ENCODE peak calls at places on chromosomes 7 and 10, in eight cellular contexts. One of them, this sample, is unnamed.
A peak's percentile ranks its signal among the peaks of the same experiment; 100 is the strongest.

GRCh38 chr7:72187179-72187578 is 225.0 kb downstream of the CALN1 start:
- DNase-seq in stomach: no peak
- DNase-seq in suprapubic skin: no peak
- DNase-seq in transverse colon: no peak
- DNase-seq in IMR-90: no peak
- DNase-seq in Peyer's patch: no peak
- DNase-seq in testis: no peak
- DNase-seq in gastrocnemius medialis: no peak
- DNase-seq in this sample: peak; percentile 87

GRCh38 chr10:97197030-97197500 is 11.3 kb upstream of the SLIT1 start:
- DNase-seq in stomach: no peak
- DNase-seq in suprapubic skin: no peak
- DNase-seq in transverse colon: no peak
- DNase-seq in IMR-90: no peak
- DNase-seq in Peyer's patch: no peak
- DNase-seq in testis: peak; percentile 67
- DNase-seq in gastrocnemius medialis: no peak
- DNase-seq in this sample: no peak

GRCh38 chr10:43667736-43668371 is 19.2 kb upstream of the ZNF32 start:
- DNase-seq in stomach: no peak
- DNase-seq in suprapubic skin: no peak
- DNase-seq in transverse colon: no peak
- DNase-seq in IMR-90: no peak
- DNase-seq in Peyer's patch: no peak
- DNase-seq in testis: no peak
- DNase-seq in gastrocnemius medialis: no peak
- DNase-seq in this sample: no peak

GRCh38 chr10:7424315-7424714 is 13.5 kb upstream of the SFMBT2 start:
- DNase-seq in stomach: no peak
- DNase-seq in suprapubic skin: no peak
- DNase-seq in transverse colon: peak; percentile 19
- DNase-seq in IMR-90: no peak
- DNase-seq in Peyer's patch: peak; percentile 34
- DNase-seq in testis: no peak
- DNase-seq in gastrocnemius medialis: no peak
- DNase-seq in this sample: no peak

GRCh38 chr7:148921189-148921588 is 37.1 kb upstream of the EZH2 start:
- DNase-seq in stomach: no peak
- DNase-seq in suprapubic skin: peak; percentile 16
- DNase-seq in transverse colon: no peak
- DNase-seq in IMR-90: no peak
- DNase-seq in Peyer's patch: no peak
- DNase-seq in testis: no peak
- DNase-seq in gastrocnemius medialis: no peak
- DNase-seq in this sample: no peak

GRCh38 chr7:116999316-116999715 is 46.0 kb downstream of the ST7 start:
- DNase-seq in stomach: no peak
- DNase-seq in suprapubic skin: no peak
- DNase-seq in transverse colon: no peak
- DNase-seq in IMR-90: peak; percentile 71
- DNase-seq in Peyer's patch: no peak
- DNase-seq in testis: no peak
- DNase-seq in gastrocnemius medialis: no peak
- DNase-seq in this sample: no peak

GRCh38 chr7:723541-723940 is 3.0 kb upstream of the DNAAF5 start:
- DNase-seq in stomach: no peak
- DNase-seq in suprapubic skin: no peak
- DNase-seq in transverse colon: no peak
- DNase-seq in IMR-90: no peak
- DNase-seq in Peyer's patch: no peak
- DNase-seq in testis: no peak
- DNase-seq in gastrocnemius medialis: no peak
- DNase-seq in this sample: no peak

GRCh38 chr7:76397409-76398183 is 11.9 kb downstream of the SSC4D start:
- DNase-seq in stomach: peak; percentile 83
- DNase-seq in suprapubic skin: peak; percentile 89
- DNase-seq in transverse colon: peak; percentile 89
- DNase-seq in IMR-90: peak; percentile 31
- DNase-seq in Peyer's patch: peak; percentile 80
- DNase-seq in testis: peak; percentile 85
- DNase-seq in gastrocnemius medialis: peak; percentile 70
- DNase-seq in this sample: no peak

GRCh38 chr7:32957326-32958045 is at the start of gene FKBP9:
- DNase-seq in stomach: peak; percentile 93
- DNase-seq in suprapubic skin: peak; percentile 87
- DNase-seq in transverse colon: peak; percentile 94
- DNase-seq in IMR-90: peak; percentile 79
- DNase-seq in Peyer's patch: peak; percentile 33
- DNase-seq in testis: peak; percentile 86
- DNase-seq in gastrocnemius medialis: peak; percentile 68
- DNase-seq in this sample: peak; percentile 95

DNA sequence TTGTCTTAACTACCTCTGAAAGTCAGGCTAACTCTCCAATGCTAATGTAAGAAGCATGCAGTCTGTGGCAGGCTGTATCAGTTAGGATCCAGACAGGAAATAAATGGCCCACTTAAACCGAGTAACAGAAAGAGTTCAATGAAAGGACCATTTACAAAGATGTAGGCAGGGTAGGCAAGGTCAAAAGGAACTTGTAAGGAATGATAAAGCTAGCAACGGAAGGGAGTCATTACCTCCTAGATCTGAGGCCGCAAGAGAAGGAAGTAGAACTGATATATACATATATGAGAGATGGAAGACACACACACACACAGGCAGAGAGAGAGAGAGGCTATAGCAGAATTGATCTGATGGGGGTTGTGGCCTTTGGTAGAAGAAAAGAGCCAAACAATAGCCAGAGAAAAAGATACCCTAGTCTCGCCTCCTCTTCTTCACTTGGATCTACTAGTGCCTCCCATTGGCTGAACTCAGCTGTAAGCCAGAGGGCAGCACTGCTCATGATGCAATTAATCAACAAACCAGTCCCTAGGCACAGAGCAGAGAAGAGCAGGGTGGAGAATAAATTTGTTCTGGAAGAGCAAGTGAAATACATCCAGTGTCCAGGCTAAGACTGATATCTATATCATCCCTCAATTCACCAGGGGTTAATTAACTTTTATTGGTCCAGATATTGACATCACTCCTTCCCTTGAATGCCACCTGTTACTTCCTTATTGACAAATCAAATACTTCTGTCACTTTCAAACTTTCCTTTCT is 91.2 kb downstream of the LSMEM1 start:
- DNase-seq in stomach: no peak
- DNase-seq in suprapubic skin: no peak
- DNase-seq in transverse colon: peak; percentile 27
- DNase-seq in IMR-90: no peak
- DNase-seq in Peyer's patch: no peak
- DNase-seq in testis: peak; percentile 58
- DNase-seq in gastrocnemius medialis: no peak
- DNase-seq in this sample: no peak
- H3K4me3 ChIP-seq in stomach: no peak overlapping the region
- H3K4me3 ChIP-seq in suprapubic skin: no peak overlapping the region
- H3K4me3 ChIP-seq in transverse colon: no peak overlapping the region
- H3K4me3 ChIP-seq in IMR-90: no peak overlapping the region
- H3K4me3 ChIP-seq in Peyer's patch: no peak overlapping the region
- H3K4me3 ChIP-seq in testis: no peak overlapping the region
- H3K4me3 ChIP-seq in gastrocnemius medialis: no peak overlapping the region
- H3K4me3 ChIP-seq in this sample: no peak overlapping the region

GRCh38 chr7:25964483-25964961 is 187.5 kb upstream of the NFE2L3 start:
- DNase-seq in stomach: peak; percentile 59
- DNase-seq in suprapubic skin: no peak
- DNase-seq in transverse colon: peak; percentile 51
- DNase-seq in IMR-90: no peak
- DNase-seq in Peyer's patch: no peak
- DNase-seq in testis: no peak
- DNase-seq in gastrocnemius medialis: no peak
- DNase-seq in this sample: no peak
- TF ChIP-seq POLR2A in stomach: no peak
- TF ChIP-seq POLR2A in suprapubic skin: no peak
- TF ChIP-seq POLR2A in transverse colon: no peak
- TF ChIP-seq POLR2A in IMR-90: no peak
- TF ChIP-seq POLR2A in Peyer's patch: no peak
- TF ChIP-seq POLR2A in testis: no peak
- TF ChIP-seq POLR2A in gastrocnemius medialis: no peak
- TF ChIP-seq POLR2A in this sample: no peak

GRCh38 chr10:51301644-51302043 is 227.4 kb downstream of the PRKG1 start:
- DNase-seq in stomach: no peak
- DNase-seq in suprapubic skin: no peak
- DNase-seq in transverse colon: no peak
- DNase-seq in IMR-90: peak; percentile 83
- DNase-seq in Peyer's patch: no peak
- DNase-seq in testis: no peak
- DNase-seq in gastrocnemius medialis: peak; percentile 14
- DNase-seq in this sample: no peak
- H3K27ac ChIP-seq in stomach: peak overlapping the region; percentile 46
- H3K27ac ChIP-seq in suprapubic skin: peak overlapping the region; percentile 69
- H3K27ac ChIP-seq in transverse colon: peak overlapping the region; percentile 41
- H3K27ac ChIP-seq in IMR-90: no peak overlapping the region
- H3K27ac ChIP-seq in Peyer's patch: peak overlapping the region; percentile 47
- H3K27ac ChIP-seq in testis: peak overlapping the region; percentile 36
- H3K27ac ChIP-seq in gastrocnemius medialis: peak overlapping the region; percentile 39
- H3K27ac ChIP-seq in this sample: peak overlapping the region; percentile 72

DNA sequence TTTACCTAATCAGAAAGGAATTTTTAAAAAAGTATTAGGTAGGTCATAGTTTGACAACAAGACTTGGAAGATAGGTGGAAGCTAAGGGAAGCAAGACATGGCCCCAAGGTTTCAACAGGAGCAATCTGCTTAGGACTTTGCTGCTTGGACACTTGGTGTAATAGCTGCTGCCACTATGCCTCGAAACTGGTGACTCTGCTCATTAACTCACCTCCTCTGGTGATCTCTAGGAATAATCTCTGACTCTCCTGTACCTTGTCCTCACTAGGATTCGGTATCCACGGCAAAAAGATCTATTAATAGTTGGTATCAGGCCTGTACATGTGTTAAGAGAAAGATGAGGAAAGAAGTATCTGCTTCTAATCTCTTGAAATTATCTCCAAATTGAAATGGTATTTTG is 53.1 kb downstream of the PTEN start:
- DNase-seq in stomach: no peak
- DNase-seq in suprapubic skin: no peak
- DNase-seq in transverse colon: no peak
- DNase-seq in IMR-90: no peak
- DNase-seq in Peyer's patch: no peak
- DNase-seq in testis: no peak
- DNase-seq in gastrocnemius medialis: no peak
- DNase-seq in this sample: no peak
- H3K4me3 ChIP-seq in stomach: no peak overlapping the region
- H3K4me3 ChIP-seq in suprapubic skin: no peak overlapping the region
- H3K4me3 ChIP-seq in transverse colon: no peak overlapping the region
- H3K4me3 ChIP-seq in IMR-90: no peak overlapping the region
- H3K4me3 ChIP-seq in Peyer's patch: no peak overlapping the region
- H3K4me3 ChIP-seq in testis: no peak overlapping the region
- H3K4me3 ChIP-seq in gastrocnemius medialis: no peak overlapping the region
- H3K4me3 ChIP-seq in this sample: no peak overlapping the region

DNA sequence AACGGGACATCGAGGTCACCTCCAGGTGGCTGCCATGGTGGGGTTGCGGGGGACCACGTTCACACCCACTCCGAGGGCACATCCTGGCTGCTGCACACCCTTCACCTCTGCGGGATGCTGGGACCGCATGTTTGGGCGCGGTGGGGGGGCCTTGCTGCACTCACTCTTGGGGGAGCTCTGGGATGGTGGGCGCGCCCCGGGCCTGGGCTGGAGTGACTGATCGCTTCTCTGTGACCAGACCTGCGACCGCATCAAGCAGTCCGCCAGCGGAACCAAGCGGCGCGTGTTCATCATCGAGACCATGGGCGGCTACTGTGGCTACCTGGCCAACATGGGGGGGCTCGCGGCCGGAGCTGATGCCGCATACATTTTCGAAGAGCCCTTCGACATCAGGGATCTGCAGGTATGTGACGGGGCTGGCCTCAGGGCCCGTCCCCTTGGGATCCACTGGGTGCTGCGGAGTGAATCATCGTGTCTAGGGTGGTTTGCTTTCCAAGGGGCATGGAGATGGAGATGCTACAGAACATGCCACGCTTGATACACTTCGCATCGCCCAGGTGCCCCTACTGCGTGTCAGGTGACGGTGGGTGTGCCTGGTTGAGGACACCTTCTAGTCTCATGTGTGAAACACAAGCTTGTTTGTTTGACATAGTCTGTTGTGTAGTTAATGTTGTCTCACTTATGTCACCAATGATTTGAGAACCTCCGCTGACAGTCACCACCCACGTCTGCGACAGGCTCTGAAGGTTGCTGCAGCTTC is 42.8 kb downstream of the PITRM1 start:
- DNase-seq in stomach: no peak
- DNase-seq in suprapubic skin: no peak
- DNase-seq in transverse colon: no peak
- DNase-seq in IMR-90: no peak
- DNase-seq in Peyer's patch: no peak
- DNase-seq in testis: no peak
- DNase-seq in gastrocnemius medialis: no peak
- DNase-seq in this sample: no peak
- TF ChIP-seq POLR2A in stomach: no peak
- TF ChIP-seq POLR2A in suprapubic skin: no peak
- TF ChIP-seq POLR2A in transverse colon: no peak
- TF ChIP-seq POLR2A in IMR-90: no peak
- TF ChIP-seq POLR2A in Peyer's patch: no peak
- TF ChIP-seq POLR2A in testis: no peak
- TF ChIP-seq POLR2A in gastrocnemius medialis: no peak
- TF ChIP-seq POLR2A in this sample: no peak

GRCh38 chr10:5565671-5566581 is 41.2 kb downstream of the CALML3 start:
- DNase-seq in stomach: peak; percentile 3
- DNase-seq in suprapubic skin: peak; percentile 56
- DNase-seq in transverse colon: peak; percentile 5
- DNase-seq in IMR-90: peak; percentile 84
- DNase-seq in Peyer's patch: no peak
- DNase-seq in testis: no peak
- DNase-seq in gastrocnemius medialis: no peak
- DNase-seq in this sample: no peak

GRCh38 chr10:5569568-5569967 is 44.8 kb downstream of the CALML3 start:
- DNase-seq in stomach: no peak
- DNase-seq in suprapubic skin: no peak
- DNase-seq in transverse colon: no peak
- DNase-seq in IMR-90: no peak
- DNase-seq in Peyer's patch: no peak
- DNase-seq in testis: no peak
- DNase-seq in gastrocnemius medialis: no peak
- DNase-seq in this sample: no peak

GRCh38 chr10:5568984-5569383 is 44.2 kb downstream of the CALML3 start:
- DNase-seq in stomach: no peak
- DNase-seq in suprapubic skin: no peak
- DNase-seq in transverse colon: no peak
- DNase-seq in IMR-90: no peak
- DNase-seq in Peyer's patch: no peak
- DNase-seq in testis: no peak
- DNase-seq in gastrocnemius medialis: no peak
- DNase-seq in this sample: no peak

GRCh38 chr10:5566606-5567005 is 41.8 kb downstream of the CALML3 start:
- DNase-seq in stomach: no peak
- DNase-seq in suprapubic skin: peak; percentile 30
- DNase-seq in transverse colon: peak; percentile 2
- DNase-seq in IMR-90: peak; percentile 45
- DNase-seq in Peyer's patch: no peak
- DNase-seq in testis: no peak
- DNase-seq in gastrocnemius medialis: no peak
- DNase-seq in this sample: no peak

GRCh38 chr10:5567477-5567876 is 42.7 kb downstream of the CALML3 start:
- DNase-seq in stomach: no peak
- DNase-seq in suprapubic skin: no peak
- DNase-seq in transverse colon: no peak
- DNase-seq in IMR-90: no peak
- DNase-seq in Peyer's patch: no peak
- DNase-seq in testis: no peak
- DNase-seq in gastrocnemius medialis: no peak
- DNase-seq in this sample: no peak
- H3K27ac ChIP-seq in stomach: no peak overlapping the region
- H3K27ac ChIP-seq in suprapubic skin: no peak overlapping the region
- H3K27ac ChIP-seq in transverse colon: no peak overlapping the region
- H3K27ac ChIP-seq in IMR-90: no peak overlapping the region
- H3K27ac ChIP-seq in Peyer's patch: no peak overlapping the region
- H3K27ac ChIP-seq in testis: no peak overlapping the region
- H3K27ac ChIP-seq in gastrocnemius medialis: no peak overlapping the region
- H3K27ac ChIP-seq in this sample: no peak overlapping the region